ENCODE peak calls at places on chromosomes 7 and 10, in four cellular contexts. Z is AG09319, T is thyroid gland, O is GM06990. D is an unnamed sample.

GRCh38 chr10:25805986-25806385 is 128.0 kb upstream of the MYO3A start:
- DNase-seq in T (no peak), Z (no peak), O (no peak), D (no peak)

GRCh38 chr7:26090927-26091519 is 61.0 kb upstream of the NFE2L3 start:
- DNase-seq in T (no peak), O (no peak), Z (peak), D (peak)

GRCh38 chr7:47622946-47623640 is 41.2 kb upstream of the TNS3 start:
- DNase-seq in Z (peak), T (no peak), O (no peak), D (no peak)

GRCh38 chr10:118273662-118274061 is 68.5 kb downstream of the FAM204A start:
- DNase-seq in O (no peak), Z (no peak), T (no peak), D (no peak)

GRCh38 chr10:123250640-123251039 is 96.4 kb downstream of the BUB3 start:
- DNase-seq in Z (no peak), T (no peak), O (no peak), D (no peak)

GRCh38 chr10:78505657-78506056 is 472.0 kb downstream of the RPS24 start:
- DNase-seq in T (no peak), Z (no peak), O (no peak), D (no peak)

GRCh38 chr7:27442446-27442845 is 199.8 kb downstream of the EVX1 start:
- DNase-seq in T (no peak), O (no peak), Z (no peak), D (no peak)

GRCh38 chr7:86504229-86504628 is 139.5 kb upstream of the GRM3 start:
- DNase-seq in O (no peak), Z (no peak), T (no peak), D (no peak)

GRCh38 chr10:93006435-93007039 is 54.1 kb upstream of the CYP26C1 start:
- DNase-seq in O (no peak), T (no peak), Z (peak), D (peak)

GRCh38 chr10:3476186-3476585 is 303.6 kb upstream of the PITRM1 start:
- DNase-seq in Z (no peak), T (peak), O (no peak), D (no peak)

GRCh38 chr7:101736077-101736476 is 81.3 kb upstream of the CUX1 start:
- DNase-seq in O (no peak), Z (no peak), T (no peak), D (no peak)

GRCh38 chr7:602341-603141 is 82.9 kb upstream of the PDGFA start:
- DNase-seq in Z (no peak), O (peak), T (no peak), D (peak)

GRCh38 chr10:7119325-7120015 is 291.4 kb downstream of the SFMBT2 start:
- DNase-seq in T (no peak), O (no peak), Z (no peak), D (no peak)

GRCh38 chr7:101795461-101795860 is 22.0 kb upstream of the CUX1 start:
- DNase-seq in Z (no peak), O (no peak), T (no peak), D (no peak)

GRCh38 chr10:8691498-8692017 is 637.1 kb downstream of the GATA3 start:
- DNase-seq in Z (no peak), O (no peak), T (no peak), D (no peak)

GRCh38 chr10:29980084-29980483 is 79.3 kb downstream of the JCAD start:
- DNase-seq in O (no peak), Z (no peak), T (peak), D (no peak)

GRCh38 chr7:44196450-44196872 is 4.3 kb upstream of the YKT6 start:
- DNase-seq in O (no peak), Z (no peak), T (peak), D (peak)

GRCh38 chr7:134804351-134804750 is 24.9 kb downstream of the CALD1 start:
- DNase-seq in T (no peak), O (no peak), Z (no peak), D (no peak)

GRCh38 chr10:109891105-109891504 is 32.2 kb downstream of the XPNPEP1 start:
- DNase-seq in Z (no peak), O (no peak), T (no peak), D (no peak)

GRCh38 chr7:77209479-77210139 is 10.0 kb upstream of the FGL2 start:
- DNase-seq in O (no peak), T (no peak), Z (no peak), D (no peak)

GRCh38 chr10:93894516-93895378 is 969 bp downstream of the SLC35G1 start:
- DNase-seq in Z (no peak), O (peak), T (no peak), D (peak)

GRCh38 chr7:65429642-65430343 is 56.1 kb downstream of the ZNF92 start:
- DNase-seq in O (no peak), Z (no peak), T (no peak), D (no peak)

GRCh38 chr10:114259825-114260224 is 20.8 kb downstream of the VWA2 start:
- DNase-seq in O (no peak), Z (peak), T (no peak), D (no peak)

GRCh38 chr10:122140941-122141623 is 130.0 kb upstream of the BTBD16 start:
- DNase-seq in Z (peak), T (peak), O (no peak), D (no peak)

GRCh38 chr7:39432807-39433416 is 133.3 kb upstream of the YAE1 start:
- DNase-seq in O (no peak), T (no peak), Z (no peak), D (no peak)

GRCh38 chr10:91249700-91250099 is 29.2 kb downstream of the PCGF5 start:
- DNase-seq in T (no peak), O (no peak), Z (no peak), D (no peak)

GRCh38 chr10:97782455-97783228 is 10.8 kb upstream of the SFRP5 start:
- DNase-seq in O (no peak), T (peak), Z (no peak), D (no peak)
- TF ChIP-seq CTCF in O (no peak), T (no peak), Z (no peak), D (no peak)

DNA sequence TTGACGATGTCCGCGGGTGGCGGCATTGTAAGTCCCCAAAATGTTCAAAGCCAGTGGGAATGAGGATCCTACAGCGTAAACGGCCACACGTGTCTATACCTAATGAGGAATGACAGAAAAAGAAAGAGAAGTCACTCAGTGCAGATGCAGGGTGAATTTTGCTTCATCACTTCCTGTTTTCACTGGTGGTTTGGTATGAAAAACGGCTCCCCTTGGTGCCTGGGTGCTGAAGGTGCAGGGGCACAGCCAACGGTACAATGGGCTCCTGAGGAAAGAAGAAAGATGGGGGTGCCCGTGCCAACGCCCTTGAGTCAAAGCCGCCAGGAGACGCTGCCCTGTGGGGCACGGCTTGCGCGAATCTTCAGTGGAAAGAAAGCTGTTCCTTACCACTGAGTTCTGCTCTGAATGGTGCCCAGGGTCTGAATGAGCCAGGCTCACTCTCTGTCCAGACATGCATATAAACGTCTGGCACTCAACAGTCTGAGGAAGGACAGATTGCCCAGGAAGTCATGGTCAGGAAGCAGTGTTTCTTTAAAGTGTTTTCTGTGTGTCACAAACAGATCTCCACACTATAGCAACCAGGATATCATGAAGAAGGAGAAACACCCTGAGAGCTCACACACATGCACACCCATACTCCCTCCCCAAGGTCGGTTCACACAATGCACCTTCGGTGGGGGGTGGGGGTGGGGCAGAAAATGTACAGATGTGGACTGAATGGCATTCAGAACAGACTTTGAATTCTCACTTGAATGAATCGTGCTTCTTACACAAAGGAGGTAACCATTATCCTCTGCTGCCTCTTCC is 105.8 kb downstream of the ELMO1 start:
- DNase-seq in T (no peak), Z (no peak), O (peak), D (peak)
- TF ChIP-seq CTCF in T (no peak), Z (no peak), O (peak), D (peak)

GRCh38 chr7:55128693-55129394 is 110.0 kb downstream of the EGFR start:
- DNase-seq in O (no peak), Z (no peak), T (peak), D (no peak)

GRCh38 chr7:55130554-55131198 is 111.9 kb downstream of the EGFR start:
- DNase-seq in O (no peak), T (peak), Z (no peak), D (no peak)

GRCh38 chr7:55131421-55131929 is 112.7 kb downstream of the EGFR start:
- DNase-seq in Z (no peak), O (no peak), T (no peak), D (no peak)

GRCh38 chr7:55129409-55130078 is 110.7 kb downstream of the EGFR start:
- DNase-seq in O (no peak), Z (no peak), T (no peak), D (no peak)

GRCh38 chr7:55130079-55130476 is 111.3 kb downstream of the EGFR start:
- DNase-seq in O (no peak), Z (no peak), T (peak), D (no peak)
- TF ChIP-seq CTCF in O (no peak), Z (no peak), T (no peak), D (no peak)

GRCh38 chr10:120433176-120433575 is 23.9 kb upstream of the PLPP4 start:
- DNase-seq in O (no peak), Z (no peak), T (no peak), D (no peak)

GRCh38 chr10:120431356-120431755 is 25.7 kb upstream of the PLPP4 start:
- DNase-seq in T (no peak), Z (no peak), O (no peak), D (no peak)

GRCh38 chr10:120432209-120432608 is 24.8 kb upstream of the PLPP4 start:
- DNase-seq in Z (no peak), T (peak), O (no peak), D (no peak)

GRCh38 chr10:120437541-120437940 is 19.5 kb upstream of the PLPP4 start:
- DNase-seq in O (no peak), T (no peak), Z (no peak), D (no peak)

GRCh38 chr10:120436431-120437142 is 20.4 kb upstream of the PLPP4 start:
- DNase-seq in O (no peak), T (no peak), Z (no peak), D (no peak)
- TF ChIP-seq CTCF in O (peak), T (no peak), Z (no peak), D (no peak)

GRCh38 chr10:72563327-72563932 is 62.4 kb downstream of the MICU1 start:
- DNase-seq in Z (no peak), O (peak), T (no peak), D (peak)

GRCh38 chr10:72567421-72567820 is 58.5 kb downstream of the MICU1 start:
- DNase-seq in T (no peak), O (no peak), Z (no peak), D (no peak)

GRCh38 chr10:72573079-72573478 is 52.8 kb downstream of the MICU1 start:
- DNase-seq in O (no peak), Z (no peak), T (no peak), D (no peak)

GRCh38 chr10:72564596-72564995 is 61.3 kb downstream of the MICU1 start:
- DNase-seq in Z (peak), T (no peak), O (no peak), D (no peak)

GRCh38 chr10:72567884-72568283 is 58.0 kb downstream of the MICU1 start:
- DNase-seq in O (no peak), Z (no peak), T (no peak), D (peak)
- TF ChIP-seq CTCF in O (peak), Z (peak), T (no peak), D (peak)

DNA sequence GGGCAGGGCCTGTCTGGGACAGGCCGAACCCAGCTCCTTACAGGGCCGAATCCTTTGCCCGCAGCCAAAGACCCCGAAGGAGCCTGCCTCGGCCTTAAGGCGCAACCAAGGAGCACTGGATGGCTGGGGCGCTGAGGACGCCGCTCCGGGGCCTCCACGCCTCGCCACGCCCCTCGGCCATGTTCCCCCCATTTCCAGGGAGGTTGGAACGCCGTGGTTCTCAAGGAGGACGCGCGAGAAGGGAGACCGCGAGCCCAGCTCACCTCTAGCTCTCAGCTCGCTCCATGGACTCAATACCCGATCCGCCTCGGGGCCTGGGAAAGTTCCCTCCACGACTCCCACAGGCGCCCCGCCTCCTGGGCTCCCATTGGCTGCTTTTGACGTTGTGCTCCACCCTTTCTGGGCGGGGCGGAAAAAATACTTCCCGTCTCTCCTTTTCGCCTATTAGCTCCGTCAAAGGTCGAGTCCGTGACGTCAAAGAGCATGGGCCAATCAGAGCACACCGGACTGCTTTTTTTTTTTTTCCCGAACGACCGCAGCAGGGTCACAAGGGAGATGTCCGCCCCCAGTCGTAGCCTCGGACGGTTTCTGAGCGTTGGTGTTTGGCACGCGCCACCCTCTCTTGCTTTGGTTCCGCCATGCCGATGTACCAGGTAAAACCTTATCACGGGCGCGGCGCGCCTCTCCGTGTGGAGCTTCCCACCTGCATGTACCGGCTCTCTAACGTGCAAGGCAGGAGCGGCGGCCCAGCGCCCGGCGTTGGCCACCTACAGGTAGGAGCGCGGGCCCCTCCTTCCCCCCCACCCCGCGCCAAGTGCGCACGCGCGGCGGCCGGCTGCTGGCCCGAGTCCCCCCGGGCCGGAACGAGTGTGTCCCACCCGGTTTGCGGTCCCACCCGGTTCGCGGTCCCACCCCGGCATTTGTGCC is 305.7 kb downstream of the TYW1 start:
- DNase-seq in O (peak), Z (peak), T (peak), D (peak)
- TF ChIP-seq CTCF in O (peak), Z (peak), T (peak), D (no peak)

DNA sequence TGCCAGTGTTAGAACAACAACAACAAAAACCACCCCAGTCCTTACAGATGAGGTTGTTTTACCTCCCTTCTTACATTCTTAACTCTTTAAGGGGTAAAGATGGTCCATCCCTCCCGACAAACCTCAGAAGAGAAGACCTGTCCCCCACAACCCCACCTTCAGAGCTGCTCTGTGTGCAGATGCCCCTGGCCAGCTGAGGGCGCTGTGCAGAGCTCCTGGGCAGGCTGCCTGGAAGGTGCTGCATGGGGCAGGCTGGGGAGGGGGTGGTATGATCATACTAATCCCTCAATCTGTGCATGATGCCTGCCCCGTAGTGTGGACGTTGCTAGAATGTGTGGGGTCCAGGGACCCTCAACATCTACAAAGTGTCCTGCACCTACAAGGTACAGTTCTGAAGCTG is 387.1 kb downstream of the INHBA start:
- DNase-seq in Z (no peak), O (no peak), T (no peak), D (no peak)
- TF ChIP-seq CTCF in Z (peak), O (no peak), T (no peak), D (no peak)

GRCh38 chr7:115096262-115096661 is 174.4 kb downstream of the MDFIC start:
- DNase-seq in Z (no peak), T (no peak), O (no peak), D (no peak)
- TF ChIP-seq CTCF in Z (no peak), T (no peak), O (no peak), D (no peak)

DNA sequence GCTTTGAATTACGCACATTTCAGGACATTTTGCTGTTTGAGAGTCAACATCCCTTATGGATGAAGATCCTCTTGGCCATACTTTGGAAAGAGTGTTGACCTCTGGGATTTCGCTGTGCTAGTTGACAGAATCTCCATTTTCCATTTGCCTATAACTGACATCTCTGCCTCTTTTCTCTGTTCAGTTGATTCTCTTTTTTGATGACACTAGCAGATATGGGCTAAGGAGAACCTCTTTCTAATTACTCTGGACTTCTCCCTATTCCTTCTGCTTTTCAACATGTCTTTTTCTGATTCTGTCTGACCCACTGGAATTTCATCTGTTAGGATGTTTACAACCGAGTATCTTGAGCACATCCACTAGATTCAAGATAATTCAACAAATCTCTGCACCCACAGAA is 311.5 kb downstream of the CAMK1D start:
- DNase-seq in T (no peak), Z (no peak), O (no peak), D (no peak)
- TF ChIP-seq CTCF in T (no peak), Z (no peak), O (no peak), D (no peak)